ENCODE peak calls at places on chromosomes 1 and 21, in nine cellular contexts. One of them, this sample, is unnamed.

GRCh38 chr1:108817016-108817415 is 39.9 kb downstream of the AKNAD1 start:
- DNase-seq in AG09309: peak
- DNase-seq in kidney: no peak
- DNase-seq in mucosa of gallbladder: no peak
- DNase-seq in Calu3: peak
- DNase-seq in COLO829: peak
- DNase-seq in foreskin melanocyte: peak
- DNase-seq in fibroblast of villous mesenchyme: peak
- DNase-seq in brain microvascular endothelial cell: peak
- DNase-seq in this sample: no peak

GRCh38 chr1:109241344-109241743 is 8.0 kb upstream of the CELSR2 start:
- DNase-seq in AG09309: no peak
- DNase-seq in kidney: no peak
- DNase-seq in mucosa of gallbladder: no peak
- DNase-seq in Calu3: no peak
- DNase-seq in COLO829: no peak
- DNase-seq in foreskin melanocyte: no peak
- DNase-seq in fibroblast of villous mesenchyme: no peak
- DNase-seq in brain microvascular endothelial cell: no peak
- DNase-seq in this sample: no peak

GRCh38 chr1:39688706-39689105 is 2.5 kb downstream of the HPCAL4 start:
- DNase-seq in AG09309: no peak
- DNase-seq in kidney: no peak
- DNase-seq in mucosa of gallbladder: no peak
- DNase-seq in Calu3: no peak
- DNase-seq in COLO829: no peak
- DNase-seq in foreskin melanocyte: no peak
- DNase-seq in fibroblast of villous mesenchyme: no peak
- DNase-seq in brain microvascular endothelial cell: no peak
- DNase-seq in this sample: no peak

GRCh38 chr1:212256404-212256803 is 28.8 kb upstream of the PPP2R5A start:
- DNase-seq in AG09309: no peak
- DNase-seq in kidney: no peak
- DNase-seq in mucosa of gallbladder: no peak
- DNase-seq in Calu3: no peak
- DNase-seq in COLO829: no peak
- DNase-seq in foreskin melanocyte: no peak
- DNase-seq in fibroblast of villous mesenchyme: no peak
- DNase-seq in brain microvascular endothelial cell: no peak
- DNase-seq in this sample: no peak

GRCh38 chr1:155981266-155982088 is 3.1 kb upstream of the ARHGEF2 start:
- DNase-seq in AG09309: peak
- DNase-seq in kidney: no peak
- DNase-seq in mucosa of gallbladder: no peak
- DNase-seq in Calu3: no peak
- DNase-seq in COLO829: no peak
- DNase-seq in foreskin melanocyte: no peak
- DNase-seq in fibroblast of villous mesenchyme: peak
- DNase-seq in brain microvascular endothelial cell: peak
- DNase-seq in this sample: peak

GRCh38 chr21:41868062-41868710 is 11.0 kb downstream of the PRDM15 start:
- DNase-seq in AG09309: no peak
- DNase-seq in kidney: no peak
- DNase-seq in mucosa of gallbladder: no peak
- DNase-seq in Calu3: no peak
- DNase-seq in COLO829: no peak
- DNase-seq in foreskin melanocyte: no peak
- DNase-seq in fibroblast of villous mesenchyme: peak
- DNase-seq in brain microvascular endothelial cell: no peak
- DNase-seq in this sample: no peak

GRCh38 chr1:21293537-21294265 is 3.4 kb upstream of the ECE1 start:
- DNase-seq in AG09309: no peak
- DNase-seq in kidney: no peak
- DNase-seq in mucosa of gallbladder: no peak
- DNase-seq in Calu3: no peak
- DNase-seq in COLO829: no peak
- DNase-seq in foreskin melanocyte: no peak
- DNase-seq in fibroblast of villous mesenchyme: no peak
- DNase-seq in brain microvascular endothelial cell: no peak
- DNase-seq in this sample: peak

GRCh38 chr1:25907473-25908058 is 1.3 kb upstream of the STMN1 start:
- DNase-seq in AG09309: no peak
- DNase-seq in kidney: no peak
- DNase-seq in mucosa of gallbladder: no peak
- DNase-seq in Calu3: no peak
- DNase-seq in COLO829: no peak
- DNase-seq in foreskin melanocyte: no peak
- DNase-seq in fibroblast of villous mesenchyme: no peak
- DNase-seq in brain microvascular endothelial cell: no peak
- DNase-seq in this sample: no peak

GRCh38 chr1:209767706-209768105 is 11.9 kb downstream of the TRAF3IP3 start:
- DNase-seq in AG09309: no peak
- DNase-seq in kidney: no peak
- DNase-seq in mucosa of gallbladder: no peak
- DNase-seq in Calu3: no peak
- DNase-seq in COLO829: no peak
- DNase-seq in foreskin melanocyte: no peak
- DNase-seq in fibroblast of villous mesenchyme: no peak
- DNase-seq in brain microvascular endothelial cell: no peak
- DNase-seq in this sample: no peak

GRCh38 chr1:225770586-225771248 is 6.9 kb upstream of the SRP9 start:
- DNase-seq in AG09309: no peak
- DNase-seq in kidney: no peak
- DNase-seq in mucosa of gallbladder: no peak
- DNase-seq in Calu3: no peak
- DNase-seq in COLO829: peak
- DNase-seq in foreskin melanocyte: peak
- DNase-seq in fibroblast of villous mesenchyme: peak
- DNase-seq in brain microvascular endothelial cell: no peak
- DNase-seq in this sample: no peak

GRCh38 chr21:45545691-45546531 is 3.7 kb upstream of the SLC19A1 start:
- DNase-seq in AG09309: no peak
- DNase-seq in kidney: peak
- DNase-seq in mucosa of gallbladder: no peak
- DNase-seq in Calu3: no peak
- DNase-seq in COLO829: no peak
- DNase-seq in foreskin melanocyte: no peak
- DNase-seq in fibroblast of villous mesenchyme: no peak
- DNase-seq in brain microvascular endothelial cell: no peak
- DNase-seq in this sample: no peak

GRCh38 chr1:208587110-208587509 is 342.9 kb upstream of the PLXNA2 start:
- DNase-seq in AG09309: no peak
- DNase-seq in kidney: no peak
- DNase-seq in mucosa of gallbladder: no peak
- DNase-seq in Calu3: no peak
- DNase-seq in COLO829: no peak
- DNase-seq in foreskin melanocyte: no peak
- DNase-seq in fibroblast of villous mesenchyme: no peak
- DNase-seq in brain microvascular endothelial cell: no peak
- DNase-seq in this sample: no peak